ENCODE peak calls at places on chromosomes 13 and 19, in five cellular contexts. Q is heart right ventricle; C is naive thymus-derived CD8-positive, alpha-beta T cell; M is left ventricle myocardium inferior; L is endothelial cell. A is an unnamed sample.

GRCh38 chr13:21734961-21735360 is 64.1 kb downstream of the FGF9 start:
- DNase-seq in M (no peak), L (no peak), C (no peak), Q (no peak), A (no peak)

GRCh38 chr13:110464547-110465343 is 96.8 kb downstream of the RAB20 start:
- DNase-seq in M (no peak), L (no peak), Q (no peak), C (no peak), A (no peak)

GRCh38 chr13:73608157-73608516 is 526.1 kb downstream of the KLF12 start:
- DNase-seq in Q (no peak), M (no peak), L (no peak), C (no peak), A (no peak)

GRCh38 chr19:42277821-42278809 is 9.1 kb downstream of the CIC start:
- DNase-seq in L (no peak), Q (no peak), M (no peak), C (no peak), A (no peak)

GRCh38 chr19:1401889-1402217 is 511 bp upstream of the GAMT start:
- DNase-seq in L (no peak), M (no peak), C (no peak), Q (no peak), A (no peak)

GRCh38 chr13:26872444-26873173 is 112.0 kb upstream of the GPR12 start:
- DNase-seq in Q (peak), C (no peak), L (peak), M (peak), A (no peak)

GRCh38 chr13:59487883-59488282 is 675.8 kb downstream of the DIAPH3 start:
- DNase-seq in M (no peak), C (no peak), Q (no peak), L (no peak), A (no peak)

GRCh38 chr19:6452899-6453298 is 6.7 kb downstream of the SLC25A23 start:
- DNase-seq in M (no peak), L (no peak), C (no peak), Q (no peak), A (no peak)

GRCh38 chr13:106286811-106287210 is 248.7 kb downstream of the EFNB2 start:
- DNase-seq in Q (no peak), M (no peak), L (no peak), C (no peak), A (no peak)

GRCh38 chr13:41456768-41457588 is at the start of gene RGCC:
- DNase-seq in Q (peak), C (peak), L (peak), M (peak), A (peak)

GRCh38 chr13:49354719-49355118 is 89.1 kb downstream of the CAB39L start:
- DNase-seq in M (no peak), C (no peak), Q (no peak), L (no peak), A (no peak)

GRCh38 chr19:2207991-2208860 is 27.9 kb downstream of the PLEKHJ1 start:
- DNase-seq in L (no peak), M (peak), Q (peak), C (no peak), A (peak)

GRCh38 chr19:44741258-44741731 is 7.2 kb upstream of the BCL3 start:
- DNase-seq in L (no peak), Q (no peak), C (no peak), M (no peak), A (no peak)

GRCh38 chr13:112957295-112957677 is 11.7 kb upstream of the MCF2L start:
- DNase-seq in Q (no peak), C (no peak), L (no peak), M (no peak), A (no peak)

GRCh38 chr13:37492061-37492460 is 106.5 kb downstream of the POSTN start:
- DNase-seq in L (no peak), M (no peak), C (no peak), Q (no peak), A (no peak)

GRCh38 chr19:39506944-39507714 is 7.8 kb upstream of the SELENOV start:
- DNase-seq in C (peak), Q (no peak), L (peak), M (no peak), A (no peak)

GRCh38 chr19:16019691-16020448 is 56.4 kb upstream of the TPM4 start:
- DNase-seq in C (no peak), L (no peak), M (no peak), Q (no peak), A (no peak)

GRCh38 chr13:90447735-90448103 is 899.8 kb upstream of the MIR17HG start:
- DNase-seq in L (no peak), C (no peak), M (no peak), Q (no peak), A (no peak)

GRCh38 chr19:51150627-51151026 is 8.5 kb downstream of the SIGLEC7 start:
- DNase-seq in L (no peak), C (no peak), Q (no peak), M (no peak), A (no peak)

GRCh38 chr13:29159871-29160270 is 339.7 kb downstream of the MTUS2 start:
- DNase-seq in L (no peak), C (no peak), Q (no peak), M (no peak), A (no peak)

GRCh38 chr19:2363419-2363818 is 3.4 kb downstream of the TMPRSS9 start:
- DNase-seq in C (no peak), L (no peak), M (no peak), Q (no peak), A (no peak)

GRCh38 chr19:8001995-8002849 is 3.2 kb downstream of the ELAVL1 start:
- DNase-seq in C (peak), L (peak), Q (peak), M (peak), A (peak)

GRCh38 chr19:40139533-40140287 is 49.0 kb upstream of the ZNF780A start:
- DNase-seq in Q (no peak), C (no peak), L (no peak), M (no peak), A (no peak)

GRCh38 chr19:33460221-33460908 is 61.2 kb downstream of the PEPD start:
- DNase-seq in C (no peak), M (no peak), Q (no peak), L (no peak), A (no peak)

GRCh38 chr13:46866150-46866549 is 30.7 kb downstream of the HTR2A start:
- DNase-seq in M (no peak), C (no peak), L (no peak), Q (peak), A (peak)